ENCODE peak calls at places on chromosomes 7 and 10, in eight cellular contexts. A, N, J, V, K, O, W and L are unnamed samples.

GRCh38 chr10:97765201-97765600 is 6.6 kb downstream of the SFRP5 start:
- DNase-seq in K (no peak), V (no peak), O (peak), W (no peak), A (no peak), N (no peak), J (no peak), L (peak)

GRCh38 chr10:132392811-132393694 is 3.9 kb upstream of the PWWP2B start:
- DNase-seq in O (no peak), N (peak), W (peak), V (no peak), K (no peak), J (no peak), A (no peak), L (no peak)

GRCh38 chr7:110943686-110944350 is 147.1 kb upstream of the LRRN3 start:
- DNase-seq in N (peak), J (no peak), K (peak), A (no peak), O (no peak), V (no peak), W (peak), L (peak)

GRCh38 chr10:52644678-52645434 is 127.7 kb downstream of the MBL2 start:
- DNase-seq in O (peak), V (no peak), W (peak), J (peak), K (peak), N (peak), A (no peak), L (peak)

GRCh38 chr10:100519321-100520051 is at the start of gene SEC31B:
- DNase-seq in A (no peak), W (no peak), J (peak), O (no peak), N (no peak), K (no peak), V (peak), L (peak)

GRCh38 chr10:116973946-116974345 is 31.0 kb downstream of the SHTN1 start:
- DNase-seq in V (no peak), J (no peak), N (no peak), W (no peak), A (no peak), O (no peak), K (no peak), L (no peak)

GRCh38 chr7:15228891-15229290 is 326.3 kb upstream of the DGKB start:
- DNase-seq in V (no peak), W (no peak), J (no peak), K (peak), A (no peak), N (no peak), O (no peak), L (peak)

GRCh38 chr10:102268333-102268999 is 23.1 kb downstream of the GBF1 start:
- DNase-seq in A (no peak), O (no peak), J (no peak), N (peak), K (no peak), V (no peak), W (peak), L (no peak)

GRCh38 chr7:36620166-36620708 is 104.1 kb downstream of the AOAH start:
- DNase-seq in N (no peak), W (no peak), J (no peak), A (no peak), K (no peak), O (no peak), V (no peak), L (peak)

GRCh38 chr10:112797908-112798307 is 152.1 kb upstream of the TCF7L2 start:
- DNase-seq in K (no peak), O (no peak), A (no peak), V (no peak), N (no peak), W (no peak), J (no peak), L (no peak)

GRCh38 chr10:70130878-70131559 is 1.6 kb downstream of the AIFM2 start:
- DNase-seq in K (no peak), V (no peak), W (peak), A (no peak), O (no peak), J (no peak), N (peak), L (no peak)

GRCh38 chr7:46710927-46711326 is 789.9 kb upstream of the IGFBP3 start:
- DNase-seq in K (no peak), W (no peak), N (no peak), A (no peak), J (no peak), O (no peak), V (no peak), L (no peak)

GRCh38 chr7:80312139-80312661 is 177.6 kb downstream of the GNAI1 start:
- DNase-seq in O (peak), K (peak), J (no peak), V (no peak), W (peak), N (peak), A (no peak), L (no peak)

GRCh38 chr7:143248781-143249354 is 14.4 kb upstream of the GSTK1 start:
- DNase-seq in W (no peak), J (no peak), A (no peak), O (no peak), V (no peak), N (peak), K (no peak), L (no peak)

GRCh38 chr10:61332506-61332905 is 120.7 kb downstream of the TMEM26 start:
- DNase-seq in K (no peak), A (no peak), W (no peak), V (no peak), O (no peak), N (no peak), J (no peak), L (no peak)

GRCh38 chr7:13414661-13415105 is 574.8 kb downstream of the ETV1 start:
- DNase-seq in K (no peak), V (no peak), O (peak), N (peak), A (no peak), J (no peak), W (no peak), L (no peak)

GRCh38 chr10:7480742-7481381 is 70.0 kb upstream of the SFMBT2 start:
- DNase-seq in W (no peak), N (no peak), O (no peak), A (peak), K (no peak), J (no peak), V (no peak), L (no peak)

GRCh38 chr7:151798851-151799428 is 78.0 kb downstream of the PRKAG2 start:
- DNase-seq in V (no peak), K (no peak), A (no peak), W (no peak), J (no peak), O (no peak), N (no peak), L (no peak)

GRCh38 chr10:76342996-76343395 is 911.6 kb downstream of the LRMDA start:
- DNase-seq in K (no peak), O (no peak), N (no peak), W (no peak), J (no peak), A (no peak), V (no peak), L (no peak)

GRCh38 chr7:111094387-111094786 is 3.5 kb downstream of the LRRN3 start:
- DNase-seq in J (no peak), W (no peak), V (no peak), O (no peak), N (no peak), K (no peak), A (no peak), L (no peak)

GRCh38 chr7:72435366-72435765 is 23.2 kb upstream of the CALN1 start:
- DNase-seq in K (no peak), J (no peak), V (no peak), A (no peak), N (no peak), W (no peak), O (no peak), L (peak)

GRCh38 chr10:62018141-62018911 is 116.8 kb downstream of the ARID5B start:
- DNase-seq in O (peak), N (no peak), W (no peak), A (no peak), K (no peak), V (no peak), J (peak), L (no peak)

GRCh38 chr10:118057351-118057750 is 10.6 kb upstream of the RAB11FIP2 start:
- DNase-seq in O (no peak), W (no peak), K (no peak), J (no peak), V (no peak), A (no peak), N (no peak), L (peak)

GRCh38 chr7:122206985-122207384 is 62.9 kb upstream of the AASS start:
- DNase-seq in V (no peak), J (no peak), N (no peak), O (no peak), W (no peak), K (no peak), A (no peak), L (no peak)

GRCh38 chr7:47792521-47793121 is 155.6 kb downstream of the PKD1L1 start:
- DNase-seq in V (no peak), N (no peak), W (no peak), O (no peak), A (no peak), K (no peak), J (no peak), L (peak)

GRCh38 chr10:30995081-30995480 is 36.6 kb downstream of the ZNF438 start:
- DNase-seq in J (no peak), A (no peak), O (no peak), V (no peak), N (no peak), K (no peak), W (no peak), L (no peak)

GRCh38 chr10:119655566-119656001 is 4.4 kb downstream of the BAG3 start:
- DNase-seq in W (peak), K (no peak), V (no peak), O (no peak), N (peak), J (no peak), A (no peak), L (no peak)

GRCh38 chr7:116955801-116956514 is 2.7 kb downstream of the ST7 start:
- DNase-seq in J (peak), N (peak), W (no peak), V (no peak), O (no peak), K (no peak), A (peak), L (no peak)

GRCh38 chr10:75987610-75988009 is 556.2 kb downstream of the LRMDA start:
- DNase-seq in K (no peak), N (peak), W (no peak), O (no peak), V (no peak), J (no peak), A (no peak), L (no peak)

GRCh38 chr10:18343573-18343972 is 203.3 kb downstream of the CACNB2 start:
- DNase-seq in V (no peak), K (no peak), J (no peak), O (no peak), A (no peak), N (no peak), W (no peak), L (no peak)

GRCh38 chr10:66928791-66929190 is 3.0 kb downstream of the LRRTM3 start:
- DNase-seq in K (no peak), V (no peak), J (no peak), W (no peak), A (no peak), O (no peak), N (no peak), L (no peak)

GRCh38 chr7:157509226-157509625 is 172.4 kb downstream of the DNAJB6 start:
- DNase-seq in N (no peak), A (no peak), O (no peak), K (no peak), V (no peak), J (no peak), W (no peak), L (no peak)

GRCh38 chr7:156639426-156640256 is 933 bp upstream of the RNF32 start:
- DNase-seq in N (peak), O (no peak), W (no peak), K (no peak), J (peak), A (no peak), V (no peak), L (no peak)

GRCh38 chr10:91589015-91589655 is 43.7 kb downstream of the PPP1R3C start:
- DNase-seq in W (peak), J (peak), A (no peak), K (no peak), O (no peak), N (peak), V (no peak), L (no peak)

GRCh38 chr10:71625445-71626175 is 94.0 kb downstream of the C10orf105 start:
- DNase-seq in A (no peak), N (no peak), O (no peak), V (no peak), K (no peak), W (no peak), J (no peak), L (no peak)